ENCODE peak calls at places on chromosome X, in eight cellular contexts. T, L, M, X, A, E, G and D are unnamed samples.

GRCh38 chrX:12978205-12979010 is 3.5 kb downstream of the TMSB4X start:
- DNase-seq in T (peak; percentile 36), X (peak; percentile 48), A (peak; percentile 86), M (peak; percentile 82), G (peak; percentile 43), L (peak; percentile 78), E (peak; percentile 84), D (peak; percentile 71)

GRCh38 chrX:63889001-63889400 is 104.0 kb upstream of the ARHGEF9 start:
- DNase-seq in L (peak; percentile 10), M (no peak), E (no peak), T (no peak), X (peak; percentile 34), A (no peak), G (no peak), D (peak; percentile 61)

GRCh38 chrX:69362889-69363288 is 141.2 kb upstream of the NALF2 start:
- DNase-seq in T (no peak), G (peak; percentile 43), M (no peak), A (no peak), X (no peak), L (no peak), E (no peak), D (no peak)

GRCh38 chrX:46130246-46130645 is 415.0 kb downstream of the ZNF674 start:
- DNase-seq in E (no peak), X (no peak), A (no peak), M (no peak), T (no peak), G (no peak), L (no peak), D (no peak)

GRCh38 chrX:128800138-128800537 is 723.2 kb downstream of the SMARCA1 start:
- DNase-seq in X (no peak), G (no peak), E (no peak), M (no peak), T (no peak), A (peak; percentile 65), L (no peak), D (no peak)

GRCh38 chrX:48761674-48762471 is at the start of gene GLOD5:
- DNase-seq in X (peak; percentile 88), E (no peak), G (no peak), M (no peak), A (peak; percentile 58), L (no peak), T (no peak), D (peak; percentile 57)

GRCh38 chrX:55487143-55487542 is 2.5 kb downstream of the USP51 start:
- DNase-seq in L (no peak), M (no peak), X (no peak), T (no peak), A (no peak), E (no peak), G (no peak), D (no peak)

GRCh38 chrX:80335062-80335830 is 85.0 kb upstream of the TENT5D start:
- DNase-seq in A (no peak), X (peak; percentile 63), M (no peak), L (no peak), E (no peak), T (no peak), G (peak; percentile 75), D (peak; percentile 37)

GRCh38 chrX:37349131-37350033 is at the start of gene PRRG1:
- DNase-seq in T (no peak), E (no peak), X (peak; percentile 80), M (peak; percentile 77), G (peak; percentile 77), L (peak; percentile 67), A (no peak), D (peak; percentile 78)

GRCh38 chrX:134251241-134251640 is 14.3 kb downstream of the CCDC160 start:
- DNase-seq in T (no peak), L (no peak), M (no peak), G (no peak), X (no peak), A (no peak), E (no peak), D (no peak)

GRCh38 chrX:87272491-87272890 is 245.1 kb upstream of the KLHL4 start:
- DNase-seq in L (no peak), G (no peak), A (no peak), E (no peak), X (no peak), T (no peak), M (no peak), D (no peak)

GRCh38 chrX:107630031-107630689 is 1.9 kb downstream of the PRPS1 start:
- DNase-seq in X (no peak), L (no peak), E (no peak), M (no peak), A (no peak), G (no peak), T (no peak), D (no peak)

GRCh38 chrX:69033936-69034335 is 131.3 kb downstream of the PJA1 start:
- DNase-seq in T (no peak), A (no peak), X (no peak), G (no peak), E (no peak), L (no peak), M (no peak), D (peak; percentile 6)

GRCh38 chrX:129462707-129463106 is 60.6 kb downstream of the SMARCA1 start:
- DNase-seq in X (peak; percentile 7), T (no peak), G (no peak), E (no peak), A (no peak), M (no peak), L (no peak), D (no peak)

GRCh38 chrX:11374570-11374969 is 81.4 kb downstream of the AMELX start:
- DNase-seq in A (no peak), E (no peak), G (no peak), T (no peak), X (peak; percentile 86), M (no peak), L (no peak), D (peak; percentile 36)

GRCh38 chrX:11371106-11371505 is 77.9 kb downstream of the AMELX start:
- DNase-seq in X (no peak), E (no peak), A (no peak), M (no peak), G (no peak), T (no peak), L (no peak), D (no peak)

GRCh38 chrX:11380187-11380586 is 87.0 kb downstream of the AMELX start:
- DNase-seq in A (no peak), X (peak; percentile 58), T (no peak), L (no peak), M (peak; percentile 9), E (no peak), G (no peak), D (no peak)

GRCh38 chrX:11375614-11376119 is 82.5 kb downstream of the AMELX start:
- DNase-seq in X (no peak), T (no peak), E (no peak), A (no peak), L (no peak), G (no peak), M (peak; percentile 16), D (no peak)

DNA sequence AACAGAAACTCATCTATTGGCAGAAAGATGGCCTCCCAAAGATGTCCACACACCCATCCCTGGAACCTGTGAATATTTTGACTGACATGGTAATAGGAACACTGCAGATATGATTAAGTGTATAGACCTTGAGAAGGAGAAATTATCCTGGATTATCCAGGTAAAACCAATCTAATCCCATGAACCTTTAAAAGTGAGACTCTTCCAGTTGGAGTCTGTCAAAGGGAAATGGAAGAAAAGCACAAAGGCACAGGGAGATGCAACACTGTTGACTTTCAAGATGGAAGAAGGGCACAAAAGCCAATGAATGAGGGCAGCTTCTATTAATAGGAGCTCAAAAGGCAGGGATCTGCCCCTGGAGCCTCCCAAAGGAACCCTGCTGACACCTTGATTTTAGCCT is 83.0 kb downstream of the AMELX start:
- DNase-seq in X (no peak), A (no peak), G (no peak), T (no peak), E (no peak), L (no peak), M (no peak), D (no peak)
- H3K9me3 ChIP-seq in X (no peaks in the 10 kb centered on the region), A (no peaks in the 10 kb centered on the region), G (no peaks in the 10 kb centered on the region), T (no peaks in the 10 kb centered on the region), E (no peaks in the 10 kb centered on the region), L (peaks cover 3% of the 10 kb centered on the region), M (no peaks in the 10 kb centered on the region), D (no peaks in the 10 kb centered on the region)

GRCh38 chrX:672931-673330 is 42.3 kb downstream of the SHOX start:
- DNase-seq in M (no peak), G (no peak), T (no peak), E (no peak), X (peak; percentile 11), A (no peak), L (no peak), D (no peak)
- H3K9me3 ChIP-seq in M (peaks cover 2% of the 10 kb centered on the region), G (no peaks in the 10 kb centered on the region), T (no peaks in the 10 kb centered on the region), E (no peaks in the 10 kb centered on the region), X (no peaks in the 10 kb centered on the region), A (no peaks in the 10 kb centered on the region), L (peaks cover 8% of the 10 kb centered on the region), D (peaks cover 20% of the 10 kb centered on the region)

GRCh38 chrX:76550016-76550415 is 122.5 kb downstream of the MAGEE1 start:
- DNase-seq in G (no peak), A (no peak), E (no peak), X (no peak), L (no peak), T (no peak), M (no peak), D (no peak)

GRCh38 chrX:76555816-76556215 is 128.3 kb downstream of the MAGEE1 start:
- DNase-seq in M (peak; percentile 19), X (peak; percentile 62), G (no peak), A (peak; percentile 86), L (no peak), E (no peak), T (no peak), D (peak; percentile 12)

DNA sequence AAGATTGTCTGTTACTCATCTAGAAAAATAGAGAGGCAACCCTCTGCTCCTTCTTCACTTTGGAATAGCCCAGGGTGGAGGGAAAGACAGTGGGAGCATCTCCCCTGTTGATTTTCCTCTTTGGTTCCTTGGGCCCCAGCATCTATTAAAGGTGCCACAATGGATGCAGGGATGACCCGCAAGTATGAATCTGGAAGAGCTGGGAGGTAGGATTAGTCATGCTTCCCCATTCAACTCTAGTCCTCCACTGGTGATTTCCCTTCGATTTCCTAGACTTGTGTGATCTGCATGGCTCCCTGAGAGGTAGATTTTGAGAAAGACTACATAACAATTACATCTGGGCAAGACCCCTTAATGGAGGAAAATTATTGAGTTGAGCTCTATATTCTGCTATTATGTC is 127.8 kb downstream of the MAGEE1 start:
- DNase-seq in X (no peak), E (no peak), A (no peak), T (no peak), G (no peak), L (no peak), M (no peak), D (no peak)
- H3K9me3 ChIP-seq in X (no peaks in the 10 kb centered on the region), E (peaks cover 18% of the 10 kb centered on the region), A (peaks cover 6% of the 10 kb centered on the region), T (no peaks in the 10 kb centered on the region), G (no peaks in the 10 kb centered on the region), L (no peaks in the 10 kb centered on the region), M (no peaks in the 10 kb centered on the region), D (peaks cover 8% of the 10 kb centered on the region)

DNA sequence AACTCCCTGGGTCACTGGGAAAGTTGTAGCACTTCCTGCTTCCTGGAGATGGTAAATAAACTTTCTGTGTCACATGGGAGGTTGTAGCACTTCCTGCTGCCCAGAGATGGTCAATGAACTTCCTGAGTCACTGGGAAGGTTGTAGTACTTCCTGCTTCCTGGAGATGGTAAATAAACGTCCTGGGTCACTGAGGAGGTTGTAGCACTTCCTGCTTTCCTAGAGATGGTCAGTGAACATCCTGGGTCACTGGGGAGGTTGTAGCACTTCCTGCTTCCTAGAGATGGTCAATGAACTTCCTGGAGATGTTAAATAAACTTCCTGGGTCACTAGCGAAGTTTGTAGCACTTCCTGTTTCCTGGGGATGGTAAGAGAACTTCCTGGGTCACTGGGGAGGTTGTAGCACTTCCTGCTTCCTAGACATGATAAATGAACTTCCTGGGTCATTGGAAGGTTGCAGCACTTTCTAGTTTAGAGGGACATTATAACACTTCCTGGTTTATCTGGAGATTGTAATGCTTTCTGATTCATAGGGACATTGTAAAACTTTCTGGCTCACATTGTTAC is 62.3 kb upstream of the CD99 start:
- DNase-seq in G (no peak), M (no peak), E (peak; percentile 63), T (no peak), X (no peak), L (no peak), A (peak; percentile 70), D (no peak)
- H3K9me3 ChIP-seq in G (no peaks in the 10 kb centered on the region), M (no peaks in the 10 kb centered on the region), E (peaks cover 23% of the 10 kb centered on the region), T (peaks cover 26% of the 10 kb centered on the region), X (no peaks in the 10 kb centered on the region), L (no peaks in the 10 kb centered on the region), A (peaks cover 22% of the 10 kb centered on the region), D (peaks cover 29% of the 10 kb centered on the region)